ENCODE peak calls at places on chromosome 12, in six cellular contexts. W, U, R, V, O and Q are unnamed samples.

GRCh38 chr12:110107369-110108281 is 16.5 kb upstream of the IFT81 start:
- DNase-seq in W (peak; percentile 71), U (no peak), R (no peak), V (peak; percentile 99), O (no peak), Q (peak; percentile 85)

GRCh38 chr12:98594050-98594853 is 766 bp downstream of the SLC25A3 start:
- DNase-seq in W (peak; percentile 12), U (peak; percentile 41), R (peak; percentile 69), V (no peak), O (peak; percentile 15), Q (peak; percentile 43)

GRCh38 chr12:75979181-75979580 is 52.4 kb downstream of the PHLDA1 start:
- DNase-seq in W (peak; percentile 83), U (no peak), R (no peak), V (peak; percentile 60), O (no peak), Q (peak; percentile 59)

GRCh38 chr12:22083167-22083566 is 37.1 kb downstream of the CMAS start:
- DNase-seq in W (peak; percentile 30), U (no peak), R (no peak), V (peak; percentile 49), O (peak; percentile 32), Q (peak; percentile 44)

GRCh38 chr12:10031771-10032175 is 1.3 kb downstream of the CLEC9A start:
- DNase-seq in W (peak; percentile 75), U (no peak), R (no peak), V (peak; percentile 38), O (peak; percentile 67), Q (peak; percentile 56)

GRCh38 chr12:127381043-127381668 is 885.8 kb upstream of the TMEM132C start:
- DNase-seq in W (peak; percentile 21), U (peak; percentile 61), R (peak; percentile 80), V (peak; percentile 23), O (peak; percentile 79), Q (peak; percentile 7)

GRCh38 chr12:94795520-94795919 is 145.2 kb upstream of the TMCC3 start:
- DNase-seq in W (peak; percentile 64), U (no peak), R (no peak), V (peak; percentile 67), O (peak; percentile 52), Q (peak; percentile 53)

GRCh38 chr12:122437656-122438121 is 15.2 kb upstream of the CLIP1 start:
- DNase-seq in W (peak; percentile 74), U (peak; percentile 75), R (no peak), V (peak; percentile 89), O (no peak), Q (peak; percentile 72)

GRCh38 chr12:5578775-5579174 is 146.9 kb downstream of the NTF3 start:
- DNase-seq in W (no peak), U (no peak), R (no peak), V (no peak), O (no peak), Q (no peak)

GRCh38 chr12:92337128-92337527 is 191.5 kb upstream of the BTG1 start:
- DNase-seq in W (no peak), U (no peak), R (no peak), V (peak; percentile 16), O (no peak), Q (no peak)

GRCh38 chr12:116365114-116365513 is 87.6 kb upstream of the MED13L start:
- DNase-seq in W (no peak), U (no peak), R (no peak), V (no peak), O (no peak), Q (no peak)

GRCh38 chr12:127926004-127926403 is 341.0 kb upstream of the TMEM132C start:
- DNase-seq in W (no peak), U (peak; percentile 70), R (no peak), V (peak; percentile 15), O (peak; percentile 49), Q (peak; percentile 68)

DNA sequence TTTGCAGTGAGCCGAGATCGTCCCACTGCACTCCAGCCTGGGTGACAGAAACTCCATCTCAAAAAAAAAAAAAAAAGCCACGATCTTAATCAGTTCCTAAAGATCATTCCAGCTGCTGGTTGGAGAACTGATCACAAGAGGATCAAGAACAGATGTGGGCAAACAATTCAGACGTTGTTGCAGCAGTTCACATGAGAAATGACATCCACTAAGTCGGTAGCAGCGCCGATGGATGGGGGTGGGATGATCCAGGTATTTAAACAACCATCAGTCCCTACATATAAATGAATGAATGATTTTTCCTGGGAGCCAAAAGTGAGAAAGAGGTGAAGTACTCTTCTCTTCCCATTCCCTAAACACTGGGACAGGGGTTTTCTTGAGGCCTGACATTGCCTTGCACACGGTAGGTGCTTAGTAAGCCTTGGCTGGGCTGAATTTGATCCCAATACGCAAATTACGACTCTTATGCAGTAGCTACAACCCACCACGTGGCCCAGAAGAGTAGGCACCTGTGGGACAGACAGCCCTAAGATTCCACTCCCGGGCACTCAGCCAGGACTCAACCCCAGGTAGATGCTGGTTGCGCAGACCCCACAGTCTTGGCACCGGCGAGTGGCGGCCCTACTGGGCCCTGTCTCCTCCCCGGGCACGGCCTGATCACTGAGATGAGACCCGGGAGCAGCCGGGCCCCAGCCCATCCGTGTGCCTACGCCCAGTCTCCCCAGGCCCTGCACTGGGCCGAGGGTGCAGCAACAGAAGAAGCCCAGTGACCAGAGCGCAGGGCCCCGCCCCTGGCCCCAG is 565 bp downstream of the SPRYD3 start:
- DNase-seq in W (peak; percentile 51), U (no peak), R (no peak), V (peak; percentile 50), O (peak; percentile 72), Q (no peak)
- TF ChIP-seq CTCF in W (no peak), U (no peak), R (no peak), V (no peak), O (no peak), Q (no peak)

GRCh38 chr12:14191612-14192011 is 173.9 kb upstream of the ATF7IP start:
- DNase-seq in W (no peak), U (no peak), R (no peak), V (no peak), O (no peak), Q (no peak)

GRCh38 chr12:14187966-14188365 is 177.5 kb upstream of the ATF7IP start:
- DNase-seq in W (no peak), U (no peak), R (no peak), V (no peak), O (no peak), Q (no peak)

GRCh38 chr12:14188761-14189160 is 176.7 kb upstream of the ATF7IP start:
- DNase-seq in W (no peak), U (no peak), R (no peak), V (no peak), O (no peak), Q (no peak)

GRCh38 chr12:14193623-14194022 is 171.9 kb upstream of the ATF7IP start:
- DNase-seq in W (no peak), U (no peak), R (no peak), V (no peak), O (peak; percentile 15), Q (no peak)

DNA sequence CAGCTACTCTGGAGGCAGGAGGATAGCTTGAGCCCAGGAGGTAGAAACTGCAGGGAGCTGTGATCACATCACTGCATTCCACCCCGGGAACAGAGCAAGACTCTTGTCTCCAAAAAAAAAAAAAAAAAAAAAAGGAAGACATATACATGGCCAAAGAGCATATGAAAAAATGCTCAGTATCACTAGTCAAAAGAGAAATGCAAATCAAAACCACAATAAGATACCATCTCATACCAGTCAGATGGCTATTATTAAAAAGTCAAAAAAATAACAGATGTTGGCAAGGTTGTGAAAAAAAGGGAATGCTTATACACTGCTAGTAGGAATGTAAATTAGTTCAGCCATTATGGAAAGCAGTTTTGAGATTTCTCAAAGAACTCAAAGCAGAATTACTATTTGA is 174.8 kb upstream of the ATF7IP start:
- DNase-seq in W (peak; percentile 46), U (no peak), R (no peak), V (no peak), O (no peak), Q (no peak)
- H3K4me3 ChIP-seq in W (no peak overlapping the region), U (no peak overlapping the region), R (no peak overlapping the region), V (no peak overlapping the region), O (no peak overlapping the region), Q (no peak overlapping the region)

GRCh38 chr12:108302471-108303311 is 36.4 kb downstream of the CMKLR1 start:
- DNase-seq in W (no peak), U (no peak), R (no peak), V (peak; percentile 68), O (peak; percentile 83), Q (peak; percentile 51)
- TF ChIP-seq CTCF in W (no peak), U (no peak), R (no peak), V (no peak), O (peak; percentile 24), Q (peak; percentile 7)

GRCh38 chr12:52951640-52952039 is 2.7 kb downstream of the KRT18 start:
- DNase-seq in W (no peak), U (no peak), R (no peak), V (no peak), O (no peak), Q (no peak)

GRCh38 chr12:52952082-52952801 is 3.3 kb downstream of the KRT18 start:
- DNase-seq in W (no peak), U (no peak), R (peak; percentile 78), V (no peak), O (no peak), Q (no peak)

GRCh38 chr12:52950553-52950952 is 1.6 kb downstream of the KRT18 start:
- DNase-seq in W (no peak), U (no peak), R (no peak), V (no peak), O (no peak), Q (no peak)

GRCh38 chr12:52951126-52951525 is 2.2 kb downstream of the KRT18 start:
- DNase-seq in W (no peak), U (no peak), R (no peak), V (no peak), O (no peak), Q (no peak)

DNA sequence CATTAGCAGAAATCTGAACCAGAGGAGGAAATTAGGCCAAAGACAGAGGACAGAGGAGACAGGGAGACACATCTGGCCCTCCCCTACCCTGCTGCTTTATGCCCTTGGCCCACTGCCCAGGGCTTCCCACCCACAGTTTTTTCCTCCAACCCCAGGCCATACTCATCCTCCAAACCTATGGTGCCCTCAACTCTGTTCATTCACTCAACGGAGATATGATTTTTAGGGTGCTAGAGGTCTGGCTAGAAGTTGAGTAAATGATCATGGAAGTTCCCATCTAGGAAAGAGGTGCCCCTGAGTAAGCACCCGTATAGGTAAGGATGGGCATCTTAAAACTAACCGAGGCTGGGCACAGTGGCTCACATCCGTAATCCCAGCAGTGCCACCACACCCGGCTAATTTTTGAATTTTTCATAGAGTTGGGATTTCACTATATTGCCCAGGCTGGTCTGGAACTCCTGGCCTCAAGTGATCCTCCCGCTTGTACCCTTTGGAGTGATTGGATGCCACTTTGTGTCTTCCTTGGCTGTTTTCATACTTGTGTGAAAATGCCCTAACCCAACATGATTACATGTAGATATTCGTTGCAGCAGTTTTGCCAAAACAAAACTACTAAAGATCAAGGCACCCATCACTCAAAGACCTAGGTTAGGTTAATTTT is 4.4 kb downstream of the KRT18 start:
- DNase-seq in W (no peak), U (no peak), R (no peak), V (no peak), O (no peak), Q (no peak)
- H3K4me3 ChIP-seq in W (no peak overlapping the region), U (no peak overlapping the region), R (no peak overlapping the region), V (no peak overlapping the region), O (no peak overlapping the region), Q (no peak overlapping the region)

DNA sequence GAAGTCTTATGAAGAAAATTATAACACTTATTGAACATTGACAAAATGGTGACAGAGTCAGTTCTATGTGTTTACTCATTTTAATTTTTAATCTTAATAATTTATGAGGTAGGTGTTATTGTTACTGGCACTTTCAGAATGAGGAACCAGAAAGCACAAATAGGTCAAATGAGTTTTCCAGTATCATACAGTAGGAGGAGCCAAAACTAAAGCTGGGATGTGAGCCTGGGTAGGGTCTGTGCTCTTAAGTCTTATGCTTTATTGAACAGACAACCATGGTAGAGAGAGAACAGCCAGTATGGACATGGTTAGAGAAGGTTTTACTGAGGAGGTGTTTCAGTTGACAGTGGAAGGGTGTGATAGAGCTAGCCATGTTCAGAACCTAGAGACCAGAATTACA is 775.7 kb downstream of the TMTC2 start:
- DNase-seq in W (no peak), U (no peak), R (no peak), V (no peak), O (peak; percentile 45), Q (no peak)
- TF ChIP-seq CTCF in W (no peak), U (no peak), R (no peak), V (no peak), O (peak; percentile 47), Q (no peak)